ENCODE peak calls at places on chromosomes 16 and 17, in six cellular contexts. L is ascending aorta; P is left ventricle myocardium inferior; Q is heart right ventricle; K is fibroblast of lung; X is CD8-positive, alpha-beta T cell. O is an unnamed sample. For H3K36me3, the result is how much of the 10 kb centered on the place peaks cover.

GRCh38 chr17:79983456-79983855 is 52.2 kb downstream of the TBC1D16 start:
- DNase-seq in Q (no peak), L (no peak), P (no peak), X (no peak), K (peak), O (no peak)

GRCh38 chr16:82313754-82314153 is 143.7 kb upstream of the MPHOSPH6 start:
- DNase-seq in L (no peak), X (no peak), K (no peak), P (no peak), Q (no peak), O (no peak)

GRCh38 chr17:57985675-57985974 is 2.4 kb downstream of the VEZF1 start:
- DNase-seq in P (no peak), Q (no peak), K (peak), X (no peak), L (no peak), O (no peak)

GRCh38 chr16:67917852-67918236 is 13.8 kb downstream of the CTRL start:
- DNase-seq in L (no peak), X (no peak), Q (no peak), K (peak), P (no peak), O (no peak)

GRCh38 chr16:71853413-71853812 is 7.6 kb downstream of the ATXN1L start:
- DNase-seq in L (no peak), K (no peak), Q (no peak), X (no peak), P (no peak), O (no peak)

GRCh38 chr16:14436410-14436955 is 193.6 kb downstream of the PARN start:
- DNase-seq in X (peak), P (no peak), K (no peak), L (no peak), Q (no peak), O (no peak)

GRCh38 chr17:82963104-82963950 is 116.1 kb upstream of the METRNL start:
- DNase-seq in K (peak), P (peak), X (peak), L (peak), Q (peak), O (no peak)

GRCh38 chr17:9434502-9435113 is 141.0 kb downstream of the STX8 start:
- DNase-seq in Q (no peak), L (no peak), K (peak), X (no peak), P (no peak), O (no peak)

GRCh38 chr16:73427177-73427576 is 379.2 kb upstream of the ZFHX3 start:
- DNase-seq in Q (no peak), P (no peak), L (no peak), X (no peak), K (no peak), O (no peak)

GRCh38 chr16:68711421-68712139 is 25.5 kb upstream of the CDH1 start:
- DNase-seq in Q (no peak), X (no peak), K (no peak), L (no peak), P (peak), O (no peak)

GRCh38 chr17:76909971-76910760 is 42.0 kb downstream of the MGAT5B start:
- DNase-seq in K (peak), L (no peak), X (peak), Q (peak), P (peak), O (no peak)

GRCh38 chr17:56029980-56030624 is 123.2 kb upstream of the ANKFN1 start:
- DNase-seq in L (no peak), P (no peak), Q (no peak), X (no peak), K (no peak), O (no peak)

DNA sequence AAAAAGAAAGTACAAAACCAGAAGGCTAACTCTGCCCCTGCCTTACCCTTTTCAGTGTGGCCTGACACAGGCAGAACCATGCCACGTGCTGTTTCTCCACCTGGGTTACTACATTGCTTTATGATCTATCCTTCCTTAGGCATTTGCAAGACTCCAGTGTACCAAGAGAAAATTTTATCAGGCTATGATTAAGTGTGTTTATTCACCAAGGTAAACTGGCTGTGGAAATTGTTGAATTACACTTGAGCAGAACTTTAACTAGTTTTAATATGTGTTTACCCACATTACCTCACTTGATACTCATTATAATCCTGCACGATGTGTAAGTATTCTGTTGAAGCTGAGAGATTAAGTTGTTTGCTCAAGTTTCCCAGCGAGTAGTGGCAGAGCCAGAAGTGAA is 129.7 kb upstream of the MYOCD start:
- DNase-seq in K (no peak), P (no peak), X (no peak), Q (no peak), L (no peak), O (no peak)
- H3K27ac ChIP-seq in K (no peak), P (no peak), X (no peak), Q (no peak), L (no peak), O (no peak)

DNA sequence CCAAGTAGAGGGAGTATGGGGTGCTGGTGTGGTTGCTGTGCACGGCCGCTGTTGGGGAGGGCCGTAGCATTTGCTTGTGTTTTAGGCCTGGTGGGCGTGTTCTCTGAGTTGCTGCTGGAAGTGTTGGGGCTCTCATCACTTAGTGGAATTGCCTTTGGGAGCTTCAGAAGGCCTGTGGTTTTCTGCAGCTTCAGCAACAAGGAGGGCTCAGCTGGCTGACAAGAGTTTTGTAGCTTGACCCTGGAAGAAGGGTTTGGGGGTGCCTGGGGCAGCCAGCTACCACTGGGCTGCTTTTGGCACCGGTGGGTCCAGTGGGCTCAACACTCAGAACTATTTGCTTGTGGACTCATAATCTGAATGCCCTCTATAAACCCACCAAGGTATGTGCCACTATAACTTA is 30.9 kb downstream of the HAPSTR1 start:
- DNase-seq in L (peak), K (no peak), P (no peak), X (no peak), Q (no peak), O (no peak)
- H3K36me3 ChIP-seq in L (under half), K (under half), P (half or more), X (under half), Q (half or more), O (under half)

GRCh38 chr17:17848311-17848710 is 11.5 kb upstream of the SREBF1 start:
- DNase-seq in X (no peak), K (no peak), Q (no peak), L (no peak), P (no peak), O (no peak)
- H3K27ac ChIP-seq in X (peak), K (no peak), Q (peak), L (peak), P (peak), O (peak)

GRCh38 chr16:50373345-50373701 is 4.5 kb upstream of the BRD7 start:
- DNase-seq in K (no peak), X (no peak), Q (no peak), L (no peak), P (no peak), O (no peak)
- H3K36me3 ChIP-seq in K (under half), X (under half), Q (under half), L (under half), P (under half), O (under half)

GRCh38 chr17:66675991-66676371 is 158.9 kb upstream of the CACNG5 start:
- DNase-seq in L (no peak), P (no peak), K (peak), Q (no peak), X (no peak), O (no peak)
- H3K27ac ChIP-seq in L (no peak), P (no peak), K (no peak), Q (no peak), X (no peak), O (peak)

GRCh38 chr16:53281859-53282258 is 152.4 kb upstream of the RBL2 start:
- DNase-seq in Q (no peak), X (no peak), L (no peak), P (no peak), K (no peak), O (no peak)

GRCh38 chr16:53281280-53281679 is 153.0 kb upstream of the RBL2 start:
- DNase-seq in X (no peak), K (no peak), P (no peak), L (no peak), Q (no peak), O (no peak)

GRCh38 chr16:53285236-53285635 is 149.0 kb upstream of the RBL2 start:
- DNase-seq in Q (no peak), L (no peak), X (no peak), P (no peak), K (no peak), O (no peak)

GRCh38 chr16:53282328-53282727 is 151.9 kb upstream of the RBL2 start:
- DNase-seq in X (no peak), K (no peak), Q (no peak), P (no peak), L (no peak), O (no peak)

DNA sequence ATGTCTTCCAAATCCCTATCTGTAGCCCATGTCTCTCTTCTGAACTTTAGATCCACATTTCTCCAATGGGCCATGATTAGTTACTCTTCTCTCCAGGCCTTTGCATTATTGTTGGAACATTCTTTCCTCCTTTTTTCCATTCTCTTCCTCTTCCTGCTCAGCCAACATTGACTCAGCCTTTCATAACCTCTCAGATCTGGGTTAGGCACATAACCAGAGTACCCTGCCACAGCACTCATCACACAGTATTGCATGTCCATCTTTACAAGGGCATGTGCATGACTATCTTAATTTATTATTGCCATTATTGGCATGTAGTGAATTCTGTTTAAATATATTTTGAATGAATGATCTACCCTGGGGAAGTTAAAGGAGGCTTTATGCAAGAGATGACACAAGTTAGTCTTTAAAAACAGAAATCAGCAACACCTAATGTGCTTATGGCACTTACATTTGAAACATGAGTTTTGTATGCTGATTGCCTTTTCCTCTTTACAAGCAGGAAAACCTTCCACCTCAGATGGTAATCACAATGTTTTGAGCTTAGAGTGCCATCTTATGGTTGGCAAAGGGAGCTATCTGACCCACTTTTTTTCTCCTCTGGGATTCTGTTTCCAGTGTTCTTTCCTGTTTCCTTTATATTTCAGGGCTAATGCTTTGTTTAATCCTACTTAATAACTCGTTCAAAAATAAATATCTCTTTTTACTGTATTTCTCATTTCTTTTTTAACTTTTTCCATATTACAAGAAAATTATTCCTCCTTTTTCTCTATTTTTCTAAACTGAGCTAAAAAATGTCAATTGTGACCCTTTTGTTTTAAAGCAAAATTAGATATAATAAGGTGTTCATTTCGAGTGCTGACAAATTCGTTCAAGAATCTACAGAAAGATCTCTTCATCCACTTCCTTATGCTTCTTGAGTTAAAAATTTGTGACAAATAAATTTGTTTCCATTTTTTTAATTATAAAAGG is 151.0 kb upstream of the RBL2 start:
- DNase-seq in K (peak), P (no peak), X (no peak), Q (no peak), L (no peak), O (no peak)
- H3K36me3 ChIP-seq in K (under half), P (half or more), X (under half), Q (half or more), L (half or more), O (under half)

GRCh38 chr16:83802135-83802534 is 5.6 kb upstream of the HSBP1 start:
- DNase-seq in X (no peak), L (no peak), Q (no peak), P (no peak), K (peak), O (no peak)
- H3K27ac ChIP-seq in X (no peak), L (no peak), Q (peak), P (peak), K (peak), O (no peak)

GRCh38 chr17:17231621-17232302 is 5.2 kb downstream of the FLCN start:
- DNase-seq in K (no peak), P (no peak), L (no peak), Q (no peak), X (no peak), O (no peak)

GRCh38 chr17:17232303-17232621 is 4.7 kb downstream of the FLCN start:
- DNase-seq in K (no peak), Q (no peak), P (no peak), X (no peak), L (no peak), O (no peak)

GRCh38 chr17:17227608-17228520 is 9.1 kb downstream of the FLCN start:
- DNase-seq in X (no peak), P (peak), K (no peak), L (no peak), Q (peak), O (no peak)

GRCh38 chr17:17228521-17229279 is 8.3 kb downstream of the FLCN start:
- DNase-seq in Q (peak), X (no peak), K (no peak), L (no peak), P (no peak), O (no peak)

DNA sequence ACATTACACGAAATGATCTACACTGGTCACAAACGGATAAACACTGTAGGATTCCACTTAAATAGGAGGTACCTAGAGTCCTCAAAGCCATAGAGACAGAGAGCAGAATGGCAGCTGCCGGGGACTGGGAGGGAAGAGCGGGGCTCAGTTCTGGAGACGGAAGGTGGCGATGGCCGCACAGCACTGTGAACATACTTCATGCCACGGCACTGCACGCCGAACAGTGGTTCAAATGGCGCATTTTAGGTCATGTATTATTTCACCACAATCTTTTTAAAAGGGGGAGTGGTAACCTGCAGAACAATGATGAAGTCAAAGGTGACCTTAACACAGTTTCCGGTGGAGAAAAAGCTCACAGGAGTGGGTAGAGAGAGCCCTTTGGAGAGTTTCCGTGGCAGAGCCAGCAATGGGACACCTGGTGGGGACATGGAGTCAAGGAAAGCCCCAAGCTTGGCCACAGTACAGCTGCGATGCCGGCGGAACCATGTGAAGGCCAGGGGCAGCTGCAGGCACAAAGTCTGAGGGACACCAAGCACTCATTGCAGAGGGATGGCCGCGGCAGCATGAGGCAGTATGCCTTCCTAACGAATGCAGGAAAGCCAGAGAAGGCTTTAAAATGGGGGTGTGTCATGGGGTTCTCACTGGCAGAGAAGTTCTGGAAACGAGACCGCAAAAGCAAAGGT is 7.4 kb downstream of the FLCN start:
- DNase-seq in Q (no peak), X (no peak), K (no peak), P (no peak), L (no peak), O (no peak)
- H3K36me3 ChIP-seq in Q (half or more), X (under half), K (under half), P (half or more), L (half or more), O (under half)

O was measured in vagina.